ENCODE peak calls at places on chromosomes 5 and 9, in four cellular contexts. One of them, this sample, is unnamed. For H3K4me1, the result is how much of the 10 kb centered on the place peaks cover.

GRCh38 chr5:59007460-59008063 is 424.7 kb downstream of the RAB3C start:
- DNase-seq in Peyer's patch: no peak
- DNase-seq in K562: no peak
- DNase-seq in A549: no peak
- DNase-seq in this sample: no peak

GRCh38 chr9:86747711-86748110 is 199.6 kb downstream of the GAS1 start:
- DNase-seq in Peyer's patch: no peak
- DNase-seq in K562: no peak
- DNase-seq in A549: no peak
- DNase-seq in this sample: no peak

GRCh38 chr5:72878854-72879253 is 62.4 kb downstream of the TNPO1 start:
- DNase-seq in Peyer's patch: no peak
- DNase-seq in K562: no peak
- DNase-seq in A549: peak
- DNase-seq in this sample: no peak

GRCh38 chr9:92293075-92293354 is 482 bp downstream of the IARS1 start:
- DNase-seq in Peyer's patch: no peak
- DNase-seq in K562: no peak
- DNase-seq in A549: no peak
- DNase-seq in this sample: no peak

GRCh38 chr5:123813937-123814624 is 302.1 kb downstream of the CSNK1G3 start:
- DNase-seq in Peyer's patch: no peak
- DNase-seq in K562: no peak
- DNase-seq in A549: no peak
- DNase-seq in this sample: no peak

GRCh38 chr5:178940569-178941360 is at the start of gene ZNF454:
- DNase-seq in Peyer's patch: peak
- DNase-seq in K562: no peak
- DNase-seq in A549: no peak
- DNase-seq in this sample: peak

GRCh38 chr5:28328691-28329090 is 1290.3 kb upstream of the CDH9 start:
- DNase-seq in Peyer's patch: no peak
- DNase-seq in K562: no peak
- DNase-seq in A549: no peak
- DNase-seq in this sample: no peak

GRCh38 chr5:122470365-122470764 is 158.3 kb downstream of the SNCAIP start:
- DNase-seq in Peyer's patch: no peak
- DNase-seq in K562: no peak
- DNase-seq in A549: no peak
- DNase-seq in this sample: no peak

GRCh38 chr5:81506900-81507588 is 113.1 kb upstream of the ACOT12 start:
- DNase-seq in Peyer's patch: peak
- DNase-seq in K562: peak
- DNase-seq in A549: peak
- DNase-seq in this sample: peak

GRCh38 chr9:132937463-132937901 is 6.9 kb downstream of the TSC1 start:
- DNase-seq in Peyer's patch: no peak
- DNase-seq in K562: no peak
- DNase-seq in A549: no peak
- DNase-seq in this sample: no peak

GRCh38 chr5:180815241-180816031 is 12.8 kb upstream of the MGAT1 start:
- DNase-seq in Peyer's patch: no peak
- DNase-seq in K562: no peak
- DNase-seq in A549: no peak
- DNase-seq in this sample: no peak

GRCh38 chr5:137122075-137122474 is 377.1 kb downstream of the SPOCK1 start:
- DNase-seq in Peyer's patch: no peak
- DNase-seq in K562: peak
- DNase-seq in A549: no peak
- DNase-seq in this sample: no peak

GRCh38 chr9:132141364-132141947 is 20.4 kb upstream of the NTNG2 start:
- DNase-seq in Peyer's patch: no peak
- DNase-seq in K562: no peak
- DNase-seq in A549: no peak
- DNase-seq in this sample: no peak

GRCh38 chr5:34656700-34657549 is 797 bp downstream of the RAI14 start:
- DNase-seq in Peyer's patch: no peak
- DNase-seq in K562: peak
- DNase-seq in A549: no peak
- DNase-seq in this sample: peak

GRCh38 chr5:91301459-91301858 is 81.7 kb downstream of the ARRDC3 start:
- DNase-seq in Peyer's patch: no peak
- DNase-seq in K562: no peak
- DNase-seq in A549: peak
- DNase-seq in this sample: no peak

GRCh38 chr5:127871448-127872153 is 168.4 kb downstream of the CCDC192 start:
- DNase-seq in Peyer's patch: no peak
- DNase-seq in K562: no peak
- DNase-seq in A549: no peak
- DNase-seq in this sample: no peak

GRCh38 chr9:17065062-17065461 is 69.8 kb upstream of the CNTLN start:
- DNase-seq in Peyer's patch: no peak
- DNase-seq in K562: no peak
- DNase-seq in A549: peak
- DNase-seq in this sample: no peak

GRCh38 chr5:13957032-13957645 is 12.7 kb upstream of the DNAH5 start:
- DNase-seq in Peyer's patch: no peak
- DNase-seq in K562: peak
- DNase-seq in A549: peak
- DNase-seq in this sample: peak

DNA sequence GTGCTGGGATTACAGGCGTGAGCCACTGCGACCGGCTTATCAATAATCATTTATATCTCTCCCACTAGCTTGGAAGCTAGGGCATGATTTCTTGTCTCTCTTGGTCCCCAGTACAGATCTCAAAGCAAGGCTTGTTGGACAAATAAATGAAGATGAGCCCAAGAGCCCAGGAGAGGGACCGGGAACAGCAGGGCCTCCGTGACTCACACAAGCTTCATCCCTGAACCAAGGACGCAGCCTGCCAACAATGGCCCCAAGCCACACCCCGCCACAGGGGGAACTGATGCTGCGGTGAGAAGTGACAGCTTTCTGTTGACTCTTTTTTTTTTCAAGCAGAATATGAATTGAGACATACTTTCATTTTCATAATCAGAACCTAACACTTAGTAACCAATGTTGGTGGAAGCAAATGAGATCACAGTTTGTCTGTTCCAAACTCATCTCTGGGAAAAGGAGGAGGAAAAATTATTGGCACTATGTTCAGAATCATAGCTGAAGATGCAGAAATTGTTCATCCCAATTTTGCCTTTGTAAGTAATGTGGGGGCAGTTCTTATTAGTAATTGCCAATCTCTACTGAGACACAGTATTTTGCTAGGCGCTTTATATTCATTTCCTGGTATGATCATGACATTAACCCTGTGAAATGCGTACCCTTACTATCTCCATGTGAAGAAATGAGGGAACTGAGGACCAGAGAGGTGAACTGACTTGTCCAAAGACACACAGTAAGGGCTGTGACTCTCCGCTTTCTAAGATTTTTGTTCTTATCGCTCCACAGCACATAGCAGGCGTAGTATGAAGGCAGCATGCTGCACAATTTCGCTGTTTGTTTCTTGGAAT is 6.6 kb upstream of the DUSP1 start:
- DNase-seq in Peyer's patch: peak
- DNase-seq in K562: peak
- DNase-seq in A549: peak
- DNase-seq in this sample: peak
- H3K27ac ChIP-seq in Peyer's patch: peak
- H3K27ac ChIP-seq in K562: peak
- H3K27ac ChIP-seq in A549: peak
- H3K27ac ChIP-seq in this sample: peak

GRCh38 chr5:53017383-53017782 is 28.2 kb downstream of the ITGA2 start:
- DNase-seq in Peyer's patch: no peak
- DNase-seq in K562: no peak
- DNase-seq in A549: no peak
- DNase-seq in this sample: no peak

GRCh38 chr5:53017794-53018391 is 28.7 kb downstream of the ITGA2 start:
- DNase-seq in Peyer's patch: no peak
- DNase-seq in K562: no peak
- DNase-seq in A549: no peak
- DNase-seq in this sample: no peak

GRCh38 chr5:53023969-53024368 is 34.8 kb downstream of the ITGA2 start:
- DNase-seq in Peyer's patch: no peak
- DNase-seq in K562: no peak
- DNase-seq in A549: peak
- DNase-seq in this sample: no peak

GRCh38 chr5:53022889-53023511 is 33.8 kb downstream of the ITGA2 start:
- DNase-seq in Peyer's patch: peak
- DNase-seq in K562: no peak
- DNase-seq in A549: no peak
- DNase-seq in this sample: no peak

DNA sequence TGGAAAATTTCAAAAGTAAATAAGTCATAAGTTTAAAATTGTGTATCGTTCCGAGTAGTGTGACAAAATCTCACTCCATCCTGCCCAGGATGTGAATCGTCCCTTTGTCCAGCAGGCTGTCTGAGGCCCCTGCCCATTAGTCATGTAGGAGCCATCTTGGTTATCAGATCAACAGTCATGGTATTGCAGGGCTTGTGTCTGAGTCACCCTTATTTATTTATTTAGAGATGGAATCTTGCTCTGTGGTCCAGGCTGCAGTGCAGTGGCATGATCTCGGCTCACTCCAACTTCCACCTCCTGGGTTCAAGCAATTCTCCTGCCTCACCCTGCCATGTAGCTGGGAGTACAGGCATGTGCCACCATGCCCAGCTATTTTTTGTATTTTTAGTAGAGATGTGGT is 30.2 kb downstream of the ITGA2 start:
- DNase-seq in Peyer's patch: no peak
- DNase-seq in K562: no peak
- DNase-seq in A549: peak
- DNase-seq in this sample: no peak
- TF ChIP-seq CTCF in Peyer's patch: no peak
- TF ChIP-seq CTCF in K562: no peak
- TF ChIP-seq CTCF in A549: no peak
- TF ChIP-seq CTCF in this sample: no peak

GRCh38 chr9:37372839-37373238 is 49.7 kb upstream of the GRHPR start:
- DNase-seq in Peyer's patch: no peak
- DNase-seq in K562: no peak
- DNase-seq in A549: no peak
- DNase-seq in this sample: no peak

GRCh38 chr9:37369671-37370070 is 52.8 kb upstream of the GRHPR start:
- DNase-seq in Peyer's patch: peak
- DNase-seq in K562: no peak
- DNase-seq in A549: no peak
- DNase-seq in this sample: no peak

GRCh38 chr9:37371565-37372464 is 50.7 kb upstream of the GRHPR start:
- DNase-seq in Peyer's patch: peak
- DNase-seq in K562: no peak
- DNase-seq in A549: no peak
- DNase-seq in this sample: no peak

GRCh38 chr9:37370282-37370681 is 52.2 kb upstream of the GRHPR start:
- DNase-seq in Peyer's patch: no peak
- DNase-seq in K562: no peak
- DNase-seq in A549: no peak
- DNase-seq in this sample: no peak

DNA sequence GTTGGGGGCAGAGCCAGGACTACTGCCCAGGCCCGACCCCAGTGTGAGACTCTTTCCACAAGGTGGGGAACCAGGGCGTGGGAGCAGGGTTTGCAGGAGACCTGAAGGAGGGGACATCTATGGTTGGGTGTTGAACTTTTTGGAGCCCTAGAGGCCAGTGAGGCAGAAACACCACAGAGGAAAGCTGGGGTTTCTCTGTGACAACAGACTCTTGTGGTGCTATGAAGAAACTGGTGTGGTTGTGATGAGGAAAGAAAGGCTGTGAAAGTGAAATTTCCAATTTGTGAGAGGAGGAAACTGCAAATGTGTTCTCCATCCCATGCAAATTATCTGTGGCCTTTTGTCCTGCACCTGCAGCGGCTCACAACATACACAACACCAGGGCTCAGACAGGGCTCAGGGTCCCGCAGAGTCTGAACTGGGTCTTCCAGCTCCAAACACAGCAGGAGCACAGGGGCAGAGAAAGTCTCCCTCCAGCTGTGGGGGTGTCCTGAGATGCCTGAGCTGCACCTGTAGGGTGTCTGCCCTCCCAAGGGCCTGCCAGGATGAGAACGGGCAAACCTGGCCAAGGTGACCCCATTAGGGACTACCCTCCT is 51.4 kb upstream of the GRHPR start:
- DNase-seq in Peyer's patch: peak
- DNase-seq in K562: no peak
- DNase-seq in A549: no peak
- DNase-seq in this sample: no peak
- H3K4me1 ChIP-seq in Peyer's patch: under half
- H3K4me1 ChIP-seq in K562: under half
- H3K4me1 ChIP-seq in A549: under half
- H3K4me1 ChIP-seq in this sample: under half

GRCh38 chr9:33850267-33850629 is 33.3 kb downstream of the UBE2R2 start:
- DNase-seq in Peyer's patch: no peak
- DNase-seq in K562: no peak
- DNase-seq in A549: no peak
- DNase-seq in this sample: no peak

GRCh38 chr9:33850677-33851076 is 33.7 kb downstream of the UBE2R2 start:
- DNase-seq in Peyer's patch: no peak
- DNase-seq in K562: no peak
- DNase-seq in A549: no peak
- DNase-seq in this sample: no peak

GRCh38 chr9:33851301-33851700 is 34.3 kb downstream of the UBE2R2 start:
- DNase-seq in Peyer's patch: no peak
- DNase-seq in K562: no peak
- DNase-seq in A549: no peak
- DNase-seq in this sample: no peak

GRCh38 chr9:33856247-33856646 is 39.3 kb downstream of the UBE2R2 start:
- DNase-seq in Peyer's patch: no peak
- DNase-seq in K562: no peak
- DNase-seq in A549: no peak
- DNase-seq in this sample: no peak

DNA sequence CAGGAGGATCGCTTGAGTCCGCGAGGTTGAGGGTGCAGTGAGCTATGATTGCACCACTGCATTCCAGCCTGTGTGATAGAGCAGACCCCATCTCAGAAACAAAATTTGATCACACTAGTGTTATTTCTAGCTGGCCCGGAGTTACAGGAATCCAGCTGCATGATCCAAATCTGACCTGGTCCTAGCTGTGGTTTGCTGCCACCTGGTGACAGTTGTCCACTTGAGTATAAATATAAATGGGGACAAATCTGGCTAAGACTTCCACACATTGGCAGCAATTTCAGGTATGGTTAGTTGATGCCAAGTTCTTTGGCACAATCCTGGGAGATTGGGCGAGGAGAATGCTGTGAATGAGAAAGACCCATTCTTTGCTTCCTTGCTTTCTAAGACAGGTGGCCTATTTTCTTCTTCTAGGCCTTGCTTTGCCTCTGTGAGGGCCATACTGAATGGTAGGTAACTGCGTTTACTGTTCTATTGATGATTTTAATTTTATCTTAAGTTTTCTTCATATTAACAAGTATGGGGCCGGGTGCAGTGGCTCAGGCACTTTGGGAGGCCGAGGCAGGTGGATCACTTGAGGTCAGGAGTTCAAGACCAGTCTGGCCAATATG is 35.4 kb downstream of the UBE2R2 start:
- DNase-seq in Peyer's patch: peak
- DNase-seq in K562: no peak
- DNase-seq in A549: peak
- DNase-seq in this sample: peak
- H3K27ac ChIP-seq in Peyer's patch: no peak
- H3K27ac ChIP-seq in K562: no peak
- H3K27ac ChIP-seq in A549: no peak
- H3K27ac ChIP-seq in this sample: peak

GRCh38 chr9:20070336-20070735 is 281.5 kb upstream of the SLC24A2 start:
- DNase-seq in Peyer's patch: no peak
- DNase-seq in K562: no peak
- DNase-seq in A549: no peak
- DNase-seq in this sample: no peak
- TF ChIP-seq CTCF in Peyer's patch: no peak
- TF ChIP-seq CTCF in K562: no peak
- TF ChIP-seq CTCF in A549: no peak
- TF ChIP-seq CTCF in this sample: no peak

This sample was measured in heart right ventricle.